ENCODE peak calls at places on chromosomes 4 and X, in nine cellular contexts. N is activated effector memory CD4-positive, alpha-beta T cell treated with anti-CD3 and anti-CD28 coated beads, Interleukin-2, amount 50 U/mL, for 16 hours; G is skeletal muscle cell; L is astrocyte of the spinal cord; V is globus pallidus; U is RPMI7951; C is fibroblast of the aortic adventitia; I is dermis blood vessel endothelial cell; W is NCI-H2171 treated with DMSO at 0.1 percent for 48 hours. E is an unnamed sample.

GRCh38 chr4:26030260-26030667 is 116.2 kb downstream of the SMIM20 start:
- DNase-seq in N (no peak), G (no peak), L (no peak), V (no peak), U (no peak), C (no peak), I (no peak), W (no peak), E (no peak)

GRCh38 chrX:13598877-13599276 is 29.5 kb downstream of the EGFL6 start:
- DNase-seq in N (no peak), G (no peak), L (no peak), V (no peak), U (peak; percentile 14), C (no peak), I (peak; percentile 10), W (no peak), E (no peak)

GRCh38 chr4:139177888-139178609 is 1.0 kb upstream of the ELF2 start:
- DNase-seq in N (peak; percentile 95), G (peak; percentile 83), L (peak; percentile 96), V (peak; percentile 96), U (peak; percentile 91), C (peak; percentile 92), I (peak; percentile 96), W (peak; percentile 83), E (peak; percentile 73)

GRCh38 chrX:102858826-102859627 is 78.0 kb upstream of the RAB40AL start:
- DNase-seq in N (no peak), G (no peak), L (no peak), V (no peak), U (peak; percentile 54), C (no peak), I (peak; percentile 8), W (peak; percentile 65), E (no peak)

GRCh38 chr4:41822326-41822725 is 73.8 kb upstream of the PHOX2B start:
- DNase-seq in N (no peak), G (no peak), L (no peak), V (no peak), U (no peak), C (no peak), I (no peak), W (peak; percentile 18), E (no peak)

GRCh38 chr4:148634476-148634875 is 192.3 kb upstream of the NR3C2 start:
- DNase-seq in N (no peak), G (no peak), L (no peak), V (no peak), U (peak; percentile 0), C (no peak), I (no peak), W (no peak), E (no peak)

GRCh38 chr4:1246901-1247810 is 1.8 kb downstream of the CTBP1 start:
- DNase-seq in N (peak; percentile 68), G (no peak), L (no peak), V (no peak), U (peak; percentile 12), C (no peak), I (peak; percentile 40), W (peak; percentile 1), E (no peak)

GRCh38 chr4:11805837-11806236 is 377.1 kb upstream of the HS3ST1 start:
- DNase-seq in N (no peak), G (no peak), L (peak; percentile 28), V (peak; percentile 7), U (peak; percentile 0), C (peak; percentile 84), I (peak; percentile 76), W (peak; percentile 25), E (peak; percentile 20)

GRCh38 chr4:1210971-1211370 is 38.0 kb downstream of the CTBP1 start:
- DNase-seq in N (peak; percentile 56), G (no peak), L (no peak), V (no peak), U (no peak), C (no peak), I (no peak), W (no peak), E (no peak)

GRCh38 chr4:118811008-118811764 is 24.7 kb downstream of the SEC24D start:
- DNase-seq in N (no peak), G (peak; percentile 59), L (peak; percentile 63), V (no peak), U (no peak), C (peak; percentile 95), I (no peak), W (no peak), E (no peak)

GRCh38 chrX:116657071-116657470 is 194.3 kb upstream of the CT83 start:
- DNase-seq in N (no peak), G (no peak), L (no peak), V (no peak), U (no peak), C (no peak), I (no peak), W (no peak), E (peak; percentile 5)

GRCh38 chrX:152641996-152642395 is 4.3 kb downstream of the GABRQ start:
- DNase-seq in N (no peak), G (no peak), L (no peak), V (peak; percentile 49), U (no peak), C (peak; percentile 6), I (peak; percentile 28), W (no peak), E (no peak)

GRCh38 chr4:148431401-148431800 is 10.8 kb downstream of the NR3C2 start:
- DNase-seq in N (no peak), G (no peak), L (no peak), V (no peak), U (no peak), C (no peak), I (no peak), W (no peak), E (no peak)

GRCh38 chr4:4461850-4462249 is 74.9 kb downstream of the NSG1 start:
- DNase-seq in N (peak; percentile 84), G (no peak), L (no peak), V (no peak), U (no peak), C (no peak), I (no peak), W (no peak), E (no peak)

GRCh38 chrX:135383249-135383648 is 38.5 kb upstream of the SMIM10L2A start:
- DNase-seq in N (no peak), G (no peak), L (no peak), V (no peak), U (no peak), C (no peak), I (peak; percentile 17), W (no peak), E (no peak)

GRCh38 chr4:4333265-4333706 is 43.2 kb downstream of the ZBTB49 start:
- DNase-seq in N (peak; percentile 51), G (peak; percentile 39), L (peak; percentile 79), V (peak; percentile 11), U (peak; percentile 95), C (peak; percentile 84), I (no peak), W (no peak), E (no peak)

GRCh38 chr4:186852078-186852420 is 128.4 kb upstream of the FAT1 start:
- DNase-seq in N (no peak), G (no peak), L (no peak), V (no peak), U (no peak), C (no peak), I (no peak), W (no peak), E (no peak)

GRCh38 chr4:335515-335914 is 2.1 kb upstream of the ZNF141 start:
- DNase-seq in N (no peak), G (no peak), L (no peak), V (no peak), U (no peak), C (no peak), I (no peak), W (no peak), E (no peak)

GRCh38 chr4:8188743-8189550 is 10.1 kb upstream of the SH3TC1 start:
- DNase-seq in N (no peak), G (no peak), L (no peak), V (no peak), U (no peak), C (no peak), I (no peak), W (peak; percentile 95), E (no peak)

GRCh38 chrX:48800574-48801280 is 1.1 kb upstream of the HDAC6 start:
- DNase-seq in N (no peak), G (no peak), L (no peak), V (peak; percentile 1), U (no peak), C (no peak), I (no peak), W (no peak), E (no peak)

GRCh38 chr4:7217453-7218310 is 25.3 kb downstream of the SORCS2 start:
- DNase-seq in N (no peak), G (no peak), L (no peak), V (no peak), U (no peak), C (no peak), I (no peak), W (no peak), E (no peak)

GRCh38 chr4:13733817-13734216 is 106.3 kb upstream of the BOD1L1 start:
- DNase-seq in N (no peak), G (no peak), L (no peak), V (no peak), U (peak; percentile 52), C (no peak), I (peak; percentile 64), W (no peak), E (no peak)

GRCh38 chr4:85496146-85496849 is 21.3 kb downstream of the ARHGAP24 start:
- DNase-seq in N (no peak), G (no peak), L (peak; percentile 47), V (no peak), U (peak; percentile 47), C (peak; percentile 56), I (peak; percentile 24), W (no peak), E (no peak)

GRCh38 chrX:131747173-131747572 is 203.3 kb downstream of the OR13H1 start:
- DNase-seq in N (no peak), G (no peak), L (peak; percentile 89), V (no peak), U (peak; percentile 9), C (peak; percentile 96), I (no peak), W (no peak), E (peak; percentile 84)

GRCh38 chrX:134013092-134013497 is 27.7 kb upstream of the GPC3 start:
- DNase-seq in N (no peak), G (no peak), L (no peak), V (no peak), U (peak; percentile 80), C (peak; percentile 21), I (no peak), W (no peak), E (no peak)

GRCh38 chr4:154911097-154911496 is 130.0 kb downstream of the RBM46 start:
- DNase-seq in N (no peak), G (peak; percentile 4), L (no peak), V (no peak), U (no peak), C (peak; percentile 46), I (no peak), W (no peak), E (no peak)

GRCh38 chr4:183249854-183250253 is 70.2 kb downstream of the CLDN22 start:
- DNase-seq in N (no peak), G (no peak), L (peak; percentile 48), V (peak; percentile 45), U (peak; percentile 19), C (peak; percentile 60), I (peak; percentile 70), W (peak; percentile 6), E (peak; percentile 10)